ENCODE peak calls at places on chromosomes 2 and 18, in four cellular contexts. One of them, this sample, is unnamed.

GRCh38 chr18:73841661-73842060 is 306.0 kb downstream of the FBXO15 start:
- DNase-seq in K562: no peak
- DNase-seq in H1: no peak
- DNase-seq in WTC11: no peak
- DNase-seq in this sample: no peak

GRCh38 chr2:64770781-64771334 is 117.1 kb upstream of the SERTAD2 start:
- DNase-seq in WTC11: no peak
- DNase-seq in K562: peak; percentile 80
- DNase-seq in H1: no peak
- DNase-seq in this sample: no peak

GRCh38 chr2:128642316-128642715 is 323.6 kb upstream of the HS6ST1 start:
- DNase-seq in WTC11: no peak
- DNase-seq in K562: no peak
- DNase-seq in H1: no peak
- DNase-seq in this sample: no peak

GRCh38 chr18:79423211-79424007 is 27.7 kb downstream of the NFATC1 start:
- DNase-seq in WTC11: no peak
- DNase-seq in K562: no peak
- DNase-seq in H1: no peak
- DNase-seq in this sample: no peak

GRCh38 chr2:71546777-71547281 is 93.5 kb downstream of the DYSF start:
- DNase-seq in K562: no peak
- DNase-seq in H1: no peak
- DNase-seq in WTC11: no peak
- DNase-seq in this sample: no peak

GRCh38 chr2:68686178-68686577 is 42.8 kb downstream of the PROKR1 start:
- DNase-seq in H1: no peak
- DNase-seq in WTC11: no peak
- DNase-seq in K562: no peak
- DNase-seq in this sample: no peak

GRCh38 chr2:5482929-5483331 is 209.3 kb upstream of the SOX11 start:
- DNase-seq in H1: peak; percentile 58
- DNase-seq in K562: no peak
- DNase-seq in WTC11: no peak
- DNase-seq in this sample: no peak

GRCh38 chr2:190186238-190186637 is 123.7 kb upstream of the MSTN start:
- DNase-seq in K562: no peak
- DNase-seq in H1: no peak
- DNase-seq in WTC11: no peak
- DNase-seq in this sample: no peak

GRCh38 chr2:169734172-169734847 is 678 bp downstream of the KLHL23 start:
- DNase-seq in WTC11: peak; percentile 55
- DNase-seq in K562: peak; percentile 58
- DNase-seq in H1: peak; percentile 76
- DNase-seq in this sample: peak; percentile 83

GRCh38 chr18:59514193-59514592 is 155.1 kb upstream of the LMAN1 start:
- DNase-seq in WTC11: no peak
- DNase-seq in K562: peak; percentile 2
- DNase-seq in H1: no peak
- DNase-seq in this sample: no peak

GRCh38 chr2:206127656-206128055 is 31.6 kb downstream of the NDUFS1 start:
- DNase-seq in H1: no peak
- DNase-seq in WTC11: no peak
- DNase-seq in K562: no peak
- DNase-seq in this sample: no peak

GRCh38 chr2:234792566-234792965 is 159.3 kb upstream of the SH3BP4 start:
- DNase-seq in K562: no peak
- DNase-seq in H1: peak; percentile 57
- DNase-seq in WTC11: peak; percentile 30
- DNase-seq in this sample: no peak

GRCh38 chr2:64793701-64794100 is 140.0 kb upstream of the SERTAD2 start:
- DNase-seq in WTC11: no peak
- DNase-seq in K562: no peak
- DNase-seq in H1: no peak
- DNase-seq in this sample: no peak

GRCh38 chr2:60552096-60552850 is 1.2 kb downstream of the BCL11A start:
- DNase-seq in WTC11: peak; percentile 54
- DNase-seq in K562: no peak
- DNase-seq in H1: peak; percentile 68
- DNase-seq in this sample: peak; percentile 54

GRCh38 chr2:215832791-215833190 is 180.6 kb downstream of the MREG start:
- DNase-seq in K562: no peak
- DNase-seq in WTC11: no peak
- DNase-seq in H1: no peak
- DNase-seq in this sample: no peak

GRCh38 chr18:67199993-67200617 is 316.4 kb downstream of the DSEL start:
- DNase-seq in WTC11: no peak
- DNase-seq in K562: peak; percentile 24
- DNase-seq in H1: no peak
- DNase-seq in this sample: peak; percentile 32

GRCh38 chr2:38741542-38741852 is 9.7 kb downstream of the SRSF7 start:
- DNase-seq in H1: no peak
- DNase-seq in WTC11: no peak
- DNase-seq in K562: no peak
- DNase-seq in this sample: no peak

GRCh38 chr2:113965644-113966043 is 75.8 kb downstream of the ACTR3 start:
- DNase-seq in H1: peak; percentile 48
- DNase-seq in K562: peak; percentile 61
- DNase-seq in WTC11: peak; percentile 26
- DNase-seq in this sample: no peak

GRCh38 chr2:98134138-98134537 is 47.2 kb downstream of the VWA3B start:
- DNase-seq in H1: no peak
- DNase-seq in K562: peak; percentile 8
- DNase-seq in WTC11: no peak
- DNase-seq in this sample: no peak

GRCh38 chr2:38620282-38620977 is 17.7 kb upstream of the HNRNPLL start:
- DNase-seq in WTC11: no peak
- DNase-seq in K562: no peak
- DNase-seq in H1: no peak
- DNase-seq in this sample: no peak

GRCh38 chr18:13464432-13465125 is 246.0 kb downstream of the LDLRAD4 start:
- DNase-seq in H1: no peak
- DNase-seq in WTC11: no peak
- DNase-seq in K562: no peak
- DNase-seq in this sample: no peak

GRCh38 chr2:215790548-215791421 is 222.6 kb downstream of the MREG start:
- DNase-seq in H1: no peak
- DNase-seq in WTC11: no peak
- DNase-seq in K562: no peak
- DNase-seq in this sample: no peak

GRCh38 chr2:127355407-127356008 is 32.3 kb downstream of the MAP3K2 start:
- DNase-seq in WTC11: no peak
- DNase-seq in H1: no peak
- DNase-seq in K562: peak; percentile 66
- DNase-seq in this sample: peak; percentile 33

GRCh38 chr18:27363918-27364317 is 178.8 kb upstream of the CHST9 start:
- DNase-seq in WTC11: no peak
- DNase-seq in H1: no peak
- DNase-seq in K562: no peak
- DNase-seq in this sample: peak; percentile 16

GRCh38 chr2:127012868-127013267 is 94.1 kb downstream of the BIN1 start:
- DNase-seq in H1: no peak
- DNase-seq in WTC11: no peak
- DNase-seq in K562: no peak
- DNase-seq in this sample: no peak

GRCh38 chr2:10966741-10967140 is 55.0 kb downstream of the KCNF1 start:
- DNase-seq in H1: no peak
- DNase-seq in WTC11: no peak
- DNase-seq in K562: no peak
- DNase-seq in this sample: no peak

GRCh38 chr2:144183744-144184143 is 336.2 kb downstream of the ZEB2 start:
- DNase-seq in H1: no peak
- DNase-seq in WTC11: no peak
- DNase-seq in K562: no peak
- DNase-seq in this sample: no peak

GRCh38 chr2:134819334-134819733 is 19.1 kb upstream of the ACMSD start:
- DNase-seq in WTC11: no peak
- DNase-seq in K562: no peak
- DNase-seq in H1: no peak
- DNase-seq in this sample: no peak

GRCh38 chr2:60294901-60295590 is 258.4 kb downstream of the BCL11A start:
- DNase-seq in K562: no peak
- DNase-seq in WTC11: no peak
- DNase-seq in H1: no peak
- DNase-seq in this sample: no peak

GRCh38 chr2:39437522-39438296 is 624 bp upstream of the MAP4K3 start:
- DNase-seq in K562: peak; percentile 76
- DNase-seq in H1: no peak
- DNase-seq in WTC11: peak; percentile 19
- DNase-seq in this sample: peak; percentile 63

GRCh38 chr18:67433971-67434370 is 82.5 kb downstream of the DSEL start:
- DNase-seq in H1: no peak
- DNase-seq in K562: no peak
- DNase-seq in WTC11: no peak
- DNase-seq in this sample: no peak

GRCh38 chr2:46481541-46482193 is 2.3 kb downstream of the TMEM247 start:
- DNase-seq in H1: no peak
- DNase-seq in K562: no peak
- DNase-seq in WTC11: no peak
- DNase-seq in this sample: no peak

GRCh38 chr2:111618577-111618930 is 265.4 kb downstream of the ANAPC1 start:
- DNase-seq in WTC11: no peak
- DNase-seq in H1: no peak
- DNase-seq in K562: no peak
- DNase-seq in this sample: no peak

GRCh38 chr18:32735781-32736180 is 37.0 kb downstream of the KLHL14 start:
- DNase-seq in H1: no peak
- DNase-seq in WTC11: no peak
- DNase-seq in K562: no peak
- DNase-seq in this sample: no peak

GRCh38 chr18:48326901-48327675 is 82.1 kb downstream of the ZBTB7C start:
- DNase-seq in H1: no peak
- DNase-seq in WTC11: no peak
- DNase-seq in K562: no peak
- DNase-seq in this sample: no peak

GRCh38 chr2:30398488-30398887 is 48.6 kb upstream of the LCLAT1 start:
- DNase-seq in WTC11: no peak
- DNase-seq in K562: no peak
- DNase-seq in H1: no peak
- DNase-seq in this sample: no peak

DNA sequence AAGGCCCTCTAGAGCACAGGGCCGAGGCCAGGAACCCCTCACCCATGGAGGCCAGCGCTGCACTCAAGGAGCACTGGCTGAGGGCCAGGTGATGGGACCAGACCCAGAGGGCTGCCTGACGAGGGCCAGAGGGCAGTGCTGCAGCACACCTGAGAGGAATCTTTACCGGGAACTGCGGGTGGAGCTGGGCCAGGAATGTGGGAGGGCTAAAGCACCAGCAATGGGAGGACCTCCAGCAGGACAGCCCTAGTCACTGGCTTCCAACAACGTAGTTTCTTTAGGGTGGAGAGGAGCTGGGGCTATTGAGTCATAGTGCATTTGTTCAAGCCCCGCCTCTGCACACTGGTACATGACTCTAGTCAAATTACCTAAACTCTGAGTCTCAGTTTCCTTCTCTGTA is 143.4 kb downstream of the TMEM17 start:
- DNase-seq in H1: no peak
- DNase-seq in WTC11: peak; percentile 47
- DNase-seq in K562: no peak
- DNase-seq in this sample: no peak
- TF ChIP-seq TEAD4 in H1: peak; percentile 72
- TF ChIP-seq TEAD4 in WTC11: no peak
- TF ChIP-seq TEAD4 in K562: no peak
- TF ChIP-seq TEAD4 in this sample: no peak

GRCh38 chr2:239355724-239356123 is 45.1 kb downstream of the HDAC4 start:
- DNase-seq in H1: no peak
- DNase-seq in WTC11: no peak
- DNase-seq in K562: no peak
- DNase-seq in this sample: no peak

GRCh38 chr2:239354791-239355136 is 46.1 kb downstream of the HDAC4 start:
- DNase-seq in K562: no peak
- DNase-seq in H1: no peak
- DNase-seq in WTC11: no peak
- DNase-seq in this sample: no peak

GRCh38 chr2:239353697-239354096 is 47.1 kb downstream of the HDAC4 start:
- DNase-seq in K562: no peak
- DNase-seq in WTC11: no peak
- DNase-seq in H1: no peak
- DNase-seq in this sample: no peak

GRCh38 chr2:239355139-239355538 is 45.7 kb downstream of the HDAC4 start:
- DNase-seq in H1: no peak
- DNase-seq in WTC11: no peak
- DNase-seq in K562: no peak
- DNase-seq in this sample: no peak

GRCh38 chr2:239354132-239354790 is 46.6 kb downstream of the HDAC4 start:
- DNase-seq in WTC11: no peak
- DNase-seq in K562: no peak
- DNase-seq in H1: no peak
- DNase-seq in this sample: no peak
- TF ChIP-seq TEAD4 in WTC11: no peak
- TF ChIP-seq TEAD4 in K562: no peak
- TF ChIP-seq TEAD4 in H1: no peak
- TF ChIP-seq TEAD4 in this sample: no peak

DNA sequence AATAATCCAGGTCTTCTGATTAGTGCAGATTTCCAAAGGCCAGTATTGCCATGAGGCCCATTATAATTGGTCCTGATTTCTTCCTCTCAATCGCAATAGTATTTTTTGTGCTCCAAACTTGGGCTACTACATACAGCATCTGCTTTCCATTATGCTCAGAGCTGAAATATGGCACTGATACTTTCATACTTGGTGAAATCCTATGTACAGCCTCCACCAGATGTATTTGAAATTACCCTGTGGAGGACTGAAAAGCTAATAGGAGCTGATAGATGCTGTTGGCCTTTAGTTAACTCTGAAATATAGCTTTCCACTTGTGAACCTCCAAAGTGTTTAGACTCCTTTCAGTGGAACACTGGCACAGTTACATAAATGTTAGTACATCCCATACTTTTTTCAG is 205.7 kb downstream of the NEDD4L start:
- DNase-seq in K562: no peak
- DNase-seq in WTC11: no peak
- DNase-seq in H1: no peak
- DNase-seq in this sample: peak; percentile 62
- TF ChIP-seq TEAD4 in K562: no peak
- TF ChIP-seq TEAD4 in WTC11: no peak
- TF ChIP-seq TEAD4 in H1: no peak
- TF ChIP-seq TEAD4 in this sample: no peak

GRCh38 chr18:2303517-2304238 is 267.6 kb downstream of the METTL4 start:
- DNase-seq in WTC11: no peak
- DNase-seq in H1: no peak
- DNase-seq in K562: peak; percentile 61
- DNase-seq in this sample: no peak
- TF ChIP-seq TEAD4 in WTC11: no peak
- TF ChIP-seq TEAD4 in H1: no peak
- TF ChIP-seq TEAD4 in K562: no peak
- TF ChIP-seq TEAD4 in this sample: no peak

GRCh38 chr2:220393717-220394116 is 766.3 kb downstream of the SLC4A3 start:
- DNase-seq in WTC11: no peak
- DNase-seq in K562: no peak
- DNase-seq in H1: no peak
- DNase-seq in this sample: no peak

GRCh38 chr2:220396287-220396686 is 768.9 kb downstream of the SLC4A3 start:
- DNase-seq in K562: no peak
- DNase-seq in WTC11: no peak
- DNase-seq in H1: no peak
- DNase-seq in this sample: no peak

GRCh38 chr2:220394433-220394832 is 767.0 kb downstream of the SLC4A3 start:
- DNase-seq in WTC11: no peak
- DNase-seq in H1: no peak
- DNase-seq in K562: no peak
- DNase-seq in this sample: no peak
- TF ChIP-seq TEAD4 in WTC11: no peak
- TF ChIP-seq TEAD4 in H1: no peak
- TF ChIP-seq TEAD4 in K562: no peak
- TF ChIP-seq TEAD4 in this sample: no peak